ENCODE peak calls at places on chromosomes 11 and 22, in six cellular contexts. One of them, this sample, is unnamed.

GRCh38 chr22:44162960-44163359 is 17.8 kb upstream of the PARVG start:
- DNase-seq in K562: no peak
- DNase-seq in neural progenitor cell: no peak
- DNase-seq in neuronal stem cell: no peak
- DNase-seq in mesenchymal stem cell: no peak
- DNase-seq in H9: no peak
- DNase-seq in this sample: no peak

GRCh38 chr11:121249039-121249663 is 43.4 kb upstream of the SC5D start:
- DNase-seq in K562: peak
- DNase-seq in neural progenitor cell: peak
- DNase-seq in mesenchymal stem cell: peak
- DNase-seq in neuronal stem cell: peak
- DNase-seq in H9: no peak
- DNase-seq in this sample: peak

GRCh38 chr11:102306817-102307814 is 10.2 kb upstream of the BIRC3 start:
- DNase-seq in mesenchymal stem cell: no peak
- DNase-seq in neural progenitor cell: no peak
- DNase-seq in K562: no peak
- DNase-seq in H9: no peak
- DNase-seq in neuronal stem cell: no peak
- DNase-seq in this sample: no peak

GRCh38 chr11:79098096-79098495 is 342.7 kb downstream of the TENM4 start:
- DNase-seq in H9: no peak
- DNase-seq in neuronal stem cell: no peak
- DNase-seq in neural progenitor cell: no peak
- DNase-seq in K562: no peak
- DNase-seq in mesenchymal stem cell: no peak
- DNase-seq in this sample: no peak

GRCh38 chr11:62124186-62125113 is 639 bp downstream of the INCENP start:
- DNase-seq in neural progenitor cell: peak
- DNase-seq in neuronal stem cell: no peak
- DNase-seq in H9: no peak
- DNase-seq in mesenchymal stem cell: peak
- DNase-seq in K562: peak
- DNase-seq in this sample: peak

GRCh38 chr11:58127350-58127749 is 2.0 kb upstream of the OR9I1 start:
- DNase-seq in H9: no peak
- DNase-seq in neural progenitor cell: no peak
- DNase-seq in mesenchymal stem cell: no peak
- DNase-seq in neuronal stem cell: no peak
- DNase-seq in K562: no peak
- DNase-seq in this sample: no peak

GRCh38 chr11:47004595-47005033 is 68.1 kb downstream of the CSTPP1 start:
- DNase-seq in K562: peak
- DNase-seq in neural progenitor cell: no peak
- DNase-seq in H9: no peak
- DNase-seq in mesenchymal stem cell: peak
- DNase-seq in neuronal stem cell: no peak
- DNase-seq in this sample: peak

GRCh38 chr11:72574534-72575460 is 99.4 kb downstream of the PDE2A start:
- DNase-seq in H9: no peak
- DNase-seq in neural progenitor cell: no peak
- DNase-seq in K562: no peak
- DNase-seq in mesenchymal stem cell: no peak
- DNase-seq in neuronal stem cell: no peak
- DNase-seq in this sample: no peak

GRCh38 chr11:91871791-91872190 is 352.8 kb upstream of the FAT3 start:
- DNase-seq in H9: no peak
- DNase-seq in neural progenitor cell: no peak
- DNase-seq in mesenchymal stem cell: peak
- DNase-seq in K562: no peak
- DNase-seq in neuronal stem cell: no peak
- DNase-seq in this sample: no peak

GRCh38 chr11:47399860-47400812 is 8.3 kb upstream of the SLC39A13 start:
- DNase-seq in neuronal stem cell: no peak
- DNase-seq in neural progenitor cell: peak
- DNase-seq in H9: peak
- DNase-seq in K562: peak
- DNase-seq in mesenchymal stem cell: no peak
- DNase-seq in this sample: no peak

GRCh38 chr11:6391548-6392134 is 1.4 kb downstream of the SMPD1 start:
- DNase-seq in neuronal stem cell: no peak
- DNase-seq in mesenchymal stem cell: no peak
- DNase-seq in K562: no peak
- DNase-seq in neural progenitor cell: no peak
- DNase-seq in H9: no peak
- DNase-seq in this sample: no peak

GRCh38 chr11:46308632-46309419 is 31.4 kb downstream of the CREB3L1 start:
- DNase-seq in H9: peak
- DNase-seq in K562: peak
- DNase-seq in mesenchymal stem cell: peak
- DNase-seq in neuronal stem cell: peak
- DNase-seq in neural progenitor cell: peak
- DNase-seq in this sample: peak

GRCh38 chr11:17314904-17315426 is 36.6 kb upstream of the NCR3LG1 start:
- DNase-seq in neural progenitor cell: no peak
- DNase-seq in mesenchymal stem cell: no peak
- DNase-seq in K562: no peak
- DNase-seq in neuronal stem cell: no peak
- DNase-seq in H9: no peak
- DNase-seq in this sample: no peak

GRCh38 chr11:111733655-111734088 is 32.5 kb downstream of the PPP2R1B start:
- DNase-seq in mesenchymal stem cell: no peak
- DNase-seq in H9: no peak
- DNase-seq in neuronal stem cell: no peak
- DNase-seq in K562: no peak
- DNase-seq in neural progenitor cell: peak
- DNase-seq in this sample: no peak

GRCh38 chr11:58575377-58576020 is at the start of gene LPXN:
- DNase-seq in neural progenitor cell: no peak
- DNase-seq in neuronal stem cell: no peak
- DNase-seq in K562: no peak
- DNase-seq in H9: no peak
- DNase-seq in mesenchymal stem cell: peak
- DNase-seq in this sample: peak

GRCh38 chr11:70156291-70157037 is 46.6 kb upstream of the FADD start:
- DNase-seq in mesenchymal stem cell: no peak
- DNase-seq in neuronal stem cell: no peak
- DNase-seq in K562: no peak
- DNase-seq in neural progenitor cell: no peak
- DNase-seq in H9: no peak
- DNase-seq in this sample: peak

GRCh38 chr11:70158201-70158600 is 44.9 kb upstream of the FADD start:
- DNase-seq in K562: peak
- DNase-seq in neuronal stem cell: no peak
- DNase-seq in H9: peak
- DNase-seq in mesenchymal stem cell: peak
- DNase-seq in neural progenitor cell: peak
- DNase-seq in this sample: no peak

GRCh38 chr11:70161043-70161625 is 42.0 kb upstream of the FADD start:
- DNase-seq in neuronal stem cell: no peak
- DNase-seq in H9: no peak
- DNase-seq in K562: peak
- DNase-seq in mesenchymal stem cell: no peak
- DNase-seq in neural progenitor cell: no peak
- DNase-seq in this sample: no peak

GRCh38 chr11:70158757-70159389 is 44.2 kb upstream of the FADD start:
- DNase-seq in neural progenitor cell: no peak
- DNase-seq in K562: no peak
- DNase-seq in H9: no peak
- DNase-seq in neuronal stem cell: no peak
- DNase-seq in mesenchymal stem cell: no peak
- DNase-seq in this sample: no peak

GRCh38 chr11:70159612-70160570 is 43.2 kb upstream of the FADD start:
- DNase-seq in mesenchymal stem cell: no peak
- DNase-seq in H9: no peak
- DNase-seq in K562: no peak
- DNase-seq in neural progenitor cell: no peak
- DNase-seq in neuronal stem cell: no peak
- DNase-seq in this sample: peak
- H3K4me2 ChIP-seq in mesenchymal stem cell: no peak
- H3K4me2 ChIP-seq in H9: no peak
- H3K4me2 ChIP-seq in K562: no peak
- H3K4me2 ChIP-seq in neural progenitor cell: no peak
- H3K4me2 ChIP-seq in neuronal stem cell: no peak
- H3K4me2 ChIP-seq in this sample: peak

GRCh38 chr11:926341-926916 is 759 bp downstream of the AP2A2 start:
- DNase-seq in neuronal stem cell: no peak
- DNase-seq in K562: peak
- DNase-seq in mesenchymal stem cell: peak
- DNase-seq in neural progenitor cell: peak
- DNase-seq in H9: no peak
- DNase-seq in this sample: peak
- H2AFZ ChIP-seq in neuronal stem cell: peak
- H2AFZ ChIP-seq in K562: no peak
- H2AFZ ChIP-seq in mesenchymal stem cell: no peak
- H2AFZ ChIP-seq in neural progenitor cell: no peak
- H2AFZ ChIP-seq in H9: no peak
- H2AFZ ChIP-seq in this sample: peak

DNA sequence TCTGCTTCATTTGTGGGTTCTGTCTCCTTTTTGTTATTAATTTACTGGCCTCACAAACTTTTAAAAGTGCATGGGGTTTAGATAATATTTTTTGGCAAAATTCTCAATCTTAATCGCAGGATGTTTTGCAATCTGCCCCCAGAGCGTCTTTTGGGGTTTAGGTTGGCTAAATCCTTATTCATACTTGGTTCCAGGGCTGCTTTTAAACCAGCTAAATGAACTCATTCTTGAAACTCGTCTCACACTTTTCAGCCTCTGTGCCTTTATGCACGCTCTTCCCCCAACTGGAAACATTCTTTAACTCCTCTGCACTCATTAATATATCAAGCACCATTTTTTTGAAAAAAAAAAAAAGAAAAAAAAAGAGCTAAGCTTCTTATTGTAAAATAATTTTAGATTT is 131.7 kb downstream of the KIF18A start:
- DNase-seq in mesenchymal stem cell: no peak
- DNase-seq in H9: no peak
- DNase-seq in neuronal stem cell: no peak
- DNase-seq in neural progenitor cell: no peak
- DNase-seq in K562: no peak
- DNase-seq in this sample: no peak
- H3K4me2 ChIP-seq in mesenchymal stem cell: no peak
- H3K4me2 ChIP-seq in H9: no peak
- H3K4me2 ChIP-seq in neuronal stem cell: no peak
- H3K4me2 ChIP-seq in neural progenitor cell: no peak
- H3K4me2 ChIP-seq in K562: no peak
- H3K4me2 ChIP-seq in this sample: no peak

GRCh38 chr11:14503023-14503422 is 3.4 kb upstream of the COPB1 start:
- DNase-seq in K562: no peak
- DNase-seq in neuronal stem cell: no peak
- DNase-seq in mesenchymal stem cell: no peak
- DNase-seq in neural progenitor cell: no peak
- DNase-seq in H9: no peak
- DNase-seq in this sample: no peak

GRCh38 chr11:14502039-14502438 is 2.4 kb upstream of the COPB1 start:
- DNase-seq in mesenchymal stem cell: no peak
- DNase-seq in neural progenitor cell: no peak
- DNase-seq in neuronal stem cell: no peak
- DNase-seq in K562: no peak
- DNase-seq in H9: no peak
- DNase-seq in this sample: no peak

GRCh38 chr11:14499560-14500180 is at the start of gene COPB1:
- DNase-seq in H9: peak
- DNase-seq in K562: peak
- DNase-seq in neuronal stem cell: peak
- DNase-seq in mesenchymal stem cell: peak
- DNase-seq in neural progenitor cell: peak
- DNase-seq in this sample: peak

GRCh38 chr11:14500181-14500651 is 605 bp upstream of the COPB1 start:
- DNase-seq in neuronal stem cell: peak
- DNase-seq in K562: no peak
- DNase-seq in neural progenitor cell: peak
- DNase-seq in H9: no peak
- DNase-seq in mesenchymal stem cell: peak
- DNase-seq in this sample: peak

DNA sequence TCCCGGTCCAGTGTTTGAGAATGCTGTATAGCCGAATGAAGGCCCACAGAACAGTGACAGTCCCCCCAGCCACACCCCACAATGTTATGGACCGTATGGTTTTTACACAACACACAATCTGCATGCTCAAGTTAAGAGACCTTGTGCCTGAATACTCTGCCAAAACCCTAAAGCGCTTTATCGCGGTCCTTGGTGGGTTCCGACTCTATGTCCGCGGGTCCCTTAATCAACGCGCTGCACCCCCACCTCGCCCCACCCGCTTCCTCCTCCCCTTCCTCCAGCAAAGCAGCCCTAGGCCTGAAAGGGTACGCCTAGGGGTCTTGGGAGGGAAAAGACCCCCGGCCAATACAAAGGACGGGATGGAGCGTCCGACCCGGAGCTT is 442 bp downstream of the COPB1 start:
- DNase-seq in K562: no peak
- DNase-seq in neuronal stem cell: no peak
- DNase-seq in H9: peak
- DNase-seq in neural progenitor cell: peak
- DNase-seq in mesenchymal stem cell: no peak
- DNase-seq in this sample: peak
- H2AFZ ChIP-seq in K562: peak
- H2AFZ ChIP-seq in neuronal stem cell: peak
- H2AFZ ChIP-seq in H9: peak
- H2AFZ ChIP-seq in neural progenitor cell: peak
- H2AFZ ChIP-seq in mesenchymal stem cell: no peak
- H2AFZ ChIP-seq in this sample: peak